ENCODE peak calls at places on chromosomes 6 and 20, in six cellular contexts. H is AG08395, R is neural progenitor cell, D is mucosa of gallbladder, G is endothelial cell, A is right atrium auricular region. Z is an unnamed sample.

GRCh38 chr6:100593522-100593921 is 128.8 kb upstream of the SIM1 start:
- DNase-seq in H (no peak), R (no peak), D (no peak), G (no peak), A (no peak), Z (no peak)

GRCh38 chr6:43983191-43983590 is 144.1 kb downstream of the MRPL14 start:
- DNase-seq in H (no peak), R (no peak), D (no peak), G (no peak), A (no peak), Z (no peak)

GRCh38 chr20:43189614-43190331 is at the start of gene PTPRT:
- DNase-seq in H (no peak), R (peak), D (no peak), G (no peak), A (no peak), Z (peak)

GRCh38 chr6:111993342-111993741 is 60.6 kb upstream of the CCN6 start:
- DNase-seq in H (no peak), R (no peak), D (no peak), G (no peak), A (no peak), Z (no peak)

GRCh38 chr6:137405806-137406205 is 88.4 kb downstream of the OLIG3 start:
- DNase-seq in H (no peak), R (no peak), D (no peak), G (no peak), A (no peak), Z (no peak)

GRCh38 chr6:89371849-89372505 is 19.5 kb upstream of the UBE2J1 start:
- DNase-seq in H (peak), R (peak), D (peak), G (peak), A (peak), Z (peak)

GRCh38 chr20:35871311-35871771 is 83.0 kb downstream of the SCAND1 start:
- DNase-seq in H (peak), R (no peak), D (no peak), G (no peak), A (no peak), Z (no peak)

GRCh38 chr6:149271348-149272340 is 45.9 kb upstream of the TAB2 start:
- DNase-seq in H (no peak), R (no peak), D (peak), G (no peak), A (no peak), Z (no peak)

GRCh38 chr20:24685736-24686135 is 216.3 kb downstream of the SYNDIG1 start:
- DNase-seq in H (no peak), R (no peak), D (no peak), G (no peak), A (no peak), Z (no peak)